ENCODE peak calls at places on chromosome X, in nine cellular contexts. One of them, this sample, is unnamed.

GRCh38 chrX:7334253-7334935 is 186.4 kb upstream of the PUDP start:
- DNase-seq in NCI-H748 treated with DMSO at 0.1 percent for 48 hours: no peak
- DNase-seq in activated CD4-positive, alpha-beta T cell treated with anti-CD3 and anti-CD28 coated beads, Interleukin-2, amount 50 U/mL, for 24 hours: no peak
- DNase-seq in kidney tubule cell: no peak
- DNase-seq in AG09309: peak; percentile 76
- DNase-seq in pulmonary artery endothelial cell: no peak
- DNase-seq in tibial artery: no peak
- DNase-seq in COR-L47: no peak
- DNase-seq in activated CD8-positive, alpha-beta memory T cell treated with anti-CD3 and anti-CD28 coated beads for 48 hours: no peak
- DNase-seq in this sample: no peak

GRCh38 chrX:41666251-41666650 is 22.5 kb upstream of the GPR34 start:
- DNase-seq in AG09309: no peak
- DNase-seq in pulmonary artery endothelial cell: no peak
- DNase-seq in kidney tubule cell: no peak
- DNase-seq in COR-L47: no peak
- DNase-seq in activated CD8-positive, alpha-beta memory T cell treated with anti-CD3 and anti-CD28 coated beads for 48 hours: no peak
- DNase-seq in tibial artery: no peak
- DNase-seq in activated CD4-positive, alpha-beta T cell treated with anti-CD3 and anti-CD28 coated beads, Interleukin-2, amount 50 U/mL, for 24 hours: no peak
- DNase-seq in NCI-H748 treated with DMSO at 0.1 percent for 48 hours: no peak
- DNase-seq in this sample: no peak

GRCh38 chrX:17669891-17670290 is 67.4 kb upstream of the SCML1 start:
- DNase-seq in AG09309: no peak
- DNase-seq in kidney tubule cell: no peak
- DNase-seq in COR-L47: no peak
- DNase-seq in activated CD8-positive, alpha-beta memory T cell treated with anti-CD3 and anti-CD28 coated beads for 48 hours: no peak
- DNase-seq in pulmonary artery endothelial cell: no peak
- DNase-seq in activated CD4-positive, alpha-beta T cell treated with anti-CD3 and anti-CD28 coated beads, Interleukin-2, amount 50 U/mL, for 24 hours: no peak
- DNase-seq in tibial artery: no peak
- DNase-seq in NCI-H748 treated with DMSO at 0.1 percent for 48 hours: no peak
- DNase-seq in this sample: no peak

GRCh38 chrX:13376857-13377441 is 57.1 kb upstream of the ATXN3L start:
- DNase-seq in pulmonary artery endothelial cell: no peak
- DNase-seq in tibial artery: no peak
- DNase-seq in COR-L47: peak; percentile 0
- DNase-seq in activated CD8-positive, alpha-beta memory T cell treated with anti-CD3 and anti-CD28 coated beads for 48 hours: no peak
- DNase-seq in kidney tubule cell: peak; percentile 64
- DNase-seq in NCI-H748 treated with DMSO at 0.1 percent for 48 hours: peak; percentile 14
- DNase-seq in AG09309: peak; percentile 98
- DNase-seq in activated CD4-positive, alpha-beta T cell treated with anti-CD3 and anti-CD28 coated beads, Interleukin-2, amount 50 U/mL, for 24 hours: no peak
- DNase-seq in this sample: no peak

GRCh38 chrX:148223361-148223760 is 242.2 kb downstream of the FMR1NB start:
- DNase-seq in tibial artery: no peak
- DNase-seq in activated CD8-positive, alpha-beta memory T cell treated with anti-CD3 and anti-CD28 coated beads for 48 hours: no peak
- DNase-seq in NCI-H748 treated with DMSO at 0.1 percent for 48 hours: no peak
- DNase-seq in pulmonary artery endothelial cell: no peak
- DNase-seq in COR-L47: no peak
- DNase-seq in AG09309: no peak
- DNase-seq in kidney tubule cell: no peak
- DNase-seq in activated CD4-positive, alpha-beta T cell treated with anti-CD3 and anti-CD28 coated beads, Interleukin-2, amount 50 U/mL, for 24 hours: no peak
- DNase-seq in this sample: no peak

GRCh38 chrX:8808661-8809060 is 7.5 kb upstream of the FAM9A start:
- DNase-seq in AG09309: no peak
- DNase-seq in kidney tubule cell: no peak
- DNase-seq in tibial artery: no peak
- DNase-seq in activated CD8-positive, alpha-beta memory T cell treated with anti-CD3 and anti-CD28 coated beads for 48 hours: no peak
- DNase-seq in activated CD4-positive, alpha-beta T cell treated with anti-CD3 and anti-CD28 coated beads, Interleukin-2, amount 50 U/mL, for 24 hours: no peak
- DNase-seq in pulmonary artery endothelial cell: no peak
- DNase-seq in NCI-H748 treated with DMSO at 0.1 percent for 48 hours: no peak
- DNase-seq in COR-L47: no peak
- DNase-seq in this sample: no peak

GRCh38 chrX:42992199-42992943 is 214.4 kb upstream of the PPP1R2C start:
- DNase-seq in kidney tubule cell: peak; percentile 70
- DNase-seq in COR-L47: no peak
- DNase-seq in activated CD8-positive, alpha-beta memory T cell treated with anti-CD3 and anti-CD28 coated beads for 48 hours: no peak
- DNase-seq in NCI-H748 treated with DMSO at 0.1 percent for 48 hours: no peak
- DNase-seq in activated CD4-positive, alpha-beta T cell treated with anti-CD3 and anti-CD28 coated beads, Interleukin-2, amount 50 U/mL, for 24 hours: no peak
- DNase-seq in AG09309: no peak
- DNase-seq in pulmonary artery endothelial cell: no peak
- DNase-seq in tibial artery: no peak
- DNase-seq in this sample: no peak

GRCh38 chrX:122188751-122189150 is 995.3 kb upstream of the GRIA3 start:
- DNase-seq in activated CD4-positive, alpha-beta T cell treated with anti-CD3 and anti-CD28 coated beads, Interleukin-2, amount 50 U/mL, for 24 hours: no peak
- DNase-seq in kidney tubule cell: no peak
- DNase-seq in pulmonary artery endothelial cell: no peak
- DNase-seq in NCI-H748 treated with DMSO at 0.1 percent for 48 hours: no peak
- DNase-seq in AG09309: no peak
- DNase-seq in tibial artery: no peak
- DNase-seq in COR-L47: no peak
- DNase-seq in activated CD8-positive, alpha-beta memory T cell treated with anti-CD3 and anti-CD28 coated beads for 48 hours: no peak
- DNase-seq in this sample: no peak

This sample was measured in thoracic aorta.